ENCODE peak calls at places on chromosomes 5 and 9, in four cellular contexts. One of them, this sample, is unnamed.

GRCh38 chr9:6660512-6660911 is 15.0 kb upstream of the GLDC start:
- DNase-seq in D341Med: no peak
- DNase-seq in heart right ventricle: no peak
- DNase-seq in left ventricle myocardium inferior: no peak
- DNase-seq in this sample: no peak

GRCh38 chr9:76161546-76161945 is 232.7 kb downstream of the RFK start:
- DNase-seq in D341Med: no peak
- DNase-seq in heart right ventricle: peak
- DNase-seq in left ventricle myocardium inferior: no peak
- DNase-seq in this sample: no peak

GRCh38 chr5:56247596-56247995 is 14.5 kb upstream of the ANKRD55 start:
- DNase-seq in left ventricle myocardium inferior: no peak
- DNase-seq in heart right ventricle: no peak
- DNase-seq in D341Med: no peak
- DNase-seq in this sample: no peak

GRCh38 chr9:84314306-84314705 is 26.3 kb downstream of the SLC28A3 start:
- DNase-seq in heart right ventricle: no peak
- DNase-seq in D341Med: no peak
- DNase-seq in left ventricle myocardium inferior: no peak
- DNase-seq in this sample: no peak

GRCh38 chr5:14100281-14100680 is 42.9 kb upstream of the TRIO start:
- DNase-seq in left ventricle myocardium inferior: no peak
- DNase-seq in D341Med: no peak
- DNase-seq in heart right ventricle: no peak
- DNase-seq in this sample: no peak

GRCh38 chr5:120055858-120056257 is 408.2 kb upstream of the PRR16 start:
- DNase-seq in left ventricle myocardium inferior: no peak
- DNase-seq in heart right ventricle: no peak
- DNase-seq in D341Med: peak
- DNase-seq in this sample: no peak

GRCh38 chr9:76761448-76761847 is 2.8 kb upstream of the PCA3 start:
- DNase-seq in D341Med: no peak
- DNase-seq in heart right ventricle: no peak
- DNase-seq in left ventricle myocardium inferior: no peak
- DNase-seq in this sample: no peak

GRCh38 chr5:117486879-117487391 is 912.3 kb upstream of the SEMA6A start:
- DNase-seq in heart right ventricle: no peak
- DNase-seq in D341Med: no peak
- DNase-seq in left ventricle myocardium inferior: no peak
- DNase-seq in this sample: no peak

GRCh38 chr9:134489621-134490380 is 151.8 kb upstream of the COL5A1 start:
- DNase-seq in left ventricle myocardium inferior: no peak
- DNase-seq in heart right ventricle: no peak
- DNase-seq in D341Med: no peak
- DNase-seq in this sample: peak